ENCODE peak calls at places on chromosomes 1 and 21, in seven cellular contexts. D is uterus; M is OCI-LY7; Y is osteoblast; W is CD8-positive, alpha-beta T cell; R is BJ; Q is Peyer's patch. F is an unnamed sample.
A peak's percentile ranks its signal among the peaks of the same experiment; 100 is the strongest.

GRCh38 chr21:45491623-45492022 is 50.6 kb downstream of the SLC19A1 start:
- DNase-seq in D (no peak), M (no peak), Y (no peak), W (no peak), R (no peak), Q (no peak), F (no peak)

GRCh38 chr1:87449348-87449963 is 120.8 kb downstream of the LMO4 start:
- DNase-seq in D (peak; percentile 25), M (peak; percentile 47), Y (no peak), W (no peak), R (no peak), Q (peak; percentile 68), F (peak; percentile 76)

GRCh38 chr1:100988121-100988520 is 37.5 kb downstream of the DPH5 start:
- DNase-seq in D (no peak), M (no peak), Y (no peak), W (no peak), R (no peak), Q (no peak), F (no peak)

GRCh38 chr1:63662846-63663245 is 69.6 kb downstream of the PGM1 start:
- DNase-seq in D (no peak), M (no peak), Y (no peak), W (no peak), R (no peak), Q (no peak), F (no peak)

GRCh38 chr1:203219171-203219570 is 10.3 kb downstream of the CHIT1 start:
- DNase-seq in D (no peak), M (no peak), Y (no peak), W (no peak), R (no peak), Q (no peak), F (no peak)

GRCh38 chr1:158145173-158145719 is 35.4 kb upstream of the CD1D start:
- DNase-seq in D (peak; percentile 41), M (no peak), Y (no peak), W (no peak), R (peak; percentile 52), Q (no peak), F (no peak)

GRCh38 chr1:202090994-202091393 is 31.7 kb upstream of the GPR37L1 start:
- DNase-seq in D (no peak), M (no peak), Y (peak; percentile 49), W (no peak), R (no peak), Q (no peak), F (no peak)

GRCh38 chr1:90719321-90720136 is 2.4 kb upstream of the BARHL2 start:
- DNase-seq in D (no peak), M (no peak), Y (peak; percentile 80), W (no peak), R (no peak), Q (no peak), F (no peak)

GRCh38 chr1:173187838-173188237 is 19.3 kb downstream of the TNFSF4 start:
- DNase-seq in D (no peak), M (peak; percentile 8), Y (no peak), W (no peak), R (no peak), Q (no peak), F (no peak)

GRCh38 chr1:19169642-19170041 is 40.4 kb downstream of the UBR4 start:
- DNase-seq in D (no peak), M (no peak), Y (peak; percentile 47), W (no peak), R (peak; percentile 29), Q (no peak), F (peak; percentile 64)

GRCh38 chr1:27057801-27058647 is 45.4 kb upstream of the TENT5B start:
- DNase-seq in D (no peak), M (no peak), Y (no peak), W (no peak), R (no peak), Q (no peak), F (no peak)

GRCh38 chr21:38956791-38957571 is 151.3 kb downstream of the ETS2 start:
- DNase-seq in D (peak; percentile 89), M (no peak), Y (no peak), W (no peak), R (no peak), Q (no peak), F (no peak)

GRCh38 chr21:38953516-38953915 is 147.8 kb downstream of the ETS2 start:
- DNase-seq in D (no peak), M (no peak), Y (no peak), W (no peak), R (no peak), Q (no peak), F (no peak)

GRCh38 chr21:38956006-38956405 is 150.3 kb downstream of the ETS2 start:
- DNase-seq in D (no peak), M (no peak), Y (no peak), W (no peak), R (no peak), Q (no peak), F (no peak)

GRCh38 chr21:38954450-38955059 is 148.8 kb downstream of the ETS2 start:
- DNase-seq in D (no peak), M (peak; percentile 3), Y (no peak), W (no peak), R (no peak), Q (no peak), F (no peak)

GRCh38 chr21:38955495-38955894 is 149.8 kb downstream of the ETS2 start:
- DNase-seq in D (no peak), M (no peak), Y (no peak), W (no peak), R (no peak), Q (peak; percentile 87), F (no peak)
- TF ChIP-seq CTCF in D (no peak), M (no peak), Y (no peak), W (no peak), R (no peak), Q (no peak), F (no peak)

DNA sequence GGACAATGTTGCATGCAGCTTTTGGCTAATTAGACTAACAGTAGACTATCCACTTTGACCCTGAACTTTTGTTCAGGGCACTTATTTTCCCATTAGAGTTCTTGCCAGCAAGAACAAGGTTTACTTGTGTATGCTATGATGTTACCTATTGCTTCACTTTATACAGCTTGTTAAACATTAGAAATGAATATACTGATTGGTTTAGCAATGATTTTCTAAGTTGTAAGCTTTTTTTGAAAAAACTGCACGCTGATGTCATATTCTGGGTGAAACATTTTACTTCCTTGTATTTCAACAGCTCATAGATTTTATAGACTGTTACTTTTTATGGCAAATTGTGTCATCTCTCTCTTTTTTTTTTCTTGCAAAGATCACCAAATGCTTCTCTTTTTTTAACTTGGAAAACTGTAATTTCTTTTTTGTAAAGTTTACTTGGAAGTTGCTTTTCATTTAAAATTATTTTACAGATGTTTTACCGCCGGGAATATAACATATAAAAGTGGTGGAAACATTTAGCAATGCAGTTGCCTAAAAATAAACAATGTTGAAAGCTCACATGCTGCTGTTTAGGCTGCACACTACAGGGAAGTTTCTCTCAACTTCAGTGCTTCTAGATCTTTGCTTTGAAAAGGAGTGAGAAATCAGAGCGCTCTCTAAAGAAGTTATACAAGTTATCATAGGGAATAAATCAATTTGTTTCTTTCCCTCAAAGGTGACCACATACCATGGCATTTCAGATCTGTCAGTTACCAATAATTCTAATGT is 215.3 kb upstream of the NFIA start:
- DNase-seq in D (no peak), M (no peak), Y (peak; percentile 61), W (no peak), R (peak; percentile 26), Q (no peak), F (no peak)
- H3K4me3 ChIP-seq in D (no peak overlapping the region), M (no peak overlapping the region), Y (no peak overlapping the region), W (no peak overlapping the region), R (no peak overlapping the region), Q (no peak overlapping the region), F (no peak overlapping the region)

GRCh38 chr1:214643032-214643431 is 40.0 kb downstream of the CENPF start:
- DNase-seq in D (no peak), M (no peak), Y (no peak), W (no peak), R (no peak), Q (no peak), F (no peak)
- H3K36me3 ChIP-seq in D (no peaks in the 10 kb centered on the region), M (peaks cover 100% of the 10 kb centered on the region), Y (peaks cover 16% of the 10 kb centered on the region), W (no peaks in the 10 kb centered on the region), R (no peaks in the 10 kb centered on the region), Q (no peaks in the 10 kb centered on the region), F (peaks cover 4% of the 10 kb centered on the region)

GRCh38 chr1:46218443-46218842 is 15.3 kb downstream of the LURAP1 start:
- DNase-seq in D (no peak), M (no peak), Y (peak; percentile 39), W (no peak), R (no peak), Q (no peak), F (no peak)

GRCh38 chr1:46221749-46222148 is 18.6 kb downstream of the LURAP1 start:
- DNase-seq in D (no peak), M (no peak), Y (no peak), W (no peak), R (no peak), Q (no peak), F (no peak)

GRCh38 chr1:46220808-46221207 is 17.7 kb downstream of the LURAP1 start:
- DNase-seq in D (no peak), M (no peak), Y (no peak), W (no peak), R (no peak), Q (no peak), F (no peak)

GRCh38 chr1:46223472-46223943 is 20.4 kb downstream of the LURAP1 start:
- DNase-seq in D (peak; percentile 74), M (peak; percentile 91), Y (peak; percentile 94), W (peak; percentile 59), R (peak; percentile 49), Q (peak; percentile 86), F (peak; percentile 57)

GRCh38 chr1:46219551-46220520 is 16.7 kb downstream of the LURAP1 start:
- DNase-seq in D (no peak), M (no peak), Y (peak; percentile 63), W (no peak), R (no peak), Q (no peak), F (no peak)
- TF ChIP-seq CTCF in D (no peak), M (no peak), Y (no peak), W (no peak), R (no peak), Q (no peak), F (no peak)

DNA sequence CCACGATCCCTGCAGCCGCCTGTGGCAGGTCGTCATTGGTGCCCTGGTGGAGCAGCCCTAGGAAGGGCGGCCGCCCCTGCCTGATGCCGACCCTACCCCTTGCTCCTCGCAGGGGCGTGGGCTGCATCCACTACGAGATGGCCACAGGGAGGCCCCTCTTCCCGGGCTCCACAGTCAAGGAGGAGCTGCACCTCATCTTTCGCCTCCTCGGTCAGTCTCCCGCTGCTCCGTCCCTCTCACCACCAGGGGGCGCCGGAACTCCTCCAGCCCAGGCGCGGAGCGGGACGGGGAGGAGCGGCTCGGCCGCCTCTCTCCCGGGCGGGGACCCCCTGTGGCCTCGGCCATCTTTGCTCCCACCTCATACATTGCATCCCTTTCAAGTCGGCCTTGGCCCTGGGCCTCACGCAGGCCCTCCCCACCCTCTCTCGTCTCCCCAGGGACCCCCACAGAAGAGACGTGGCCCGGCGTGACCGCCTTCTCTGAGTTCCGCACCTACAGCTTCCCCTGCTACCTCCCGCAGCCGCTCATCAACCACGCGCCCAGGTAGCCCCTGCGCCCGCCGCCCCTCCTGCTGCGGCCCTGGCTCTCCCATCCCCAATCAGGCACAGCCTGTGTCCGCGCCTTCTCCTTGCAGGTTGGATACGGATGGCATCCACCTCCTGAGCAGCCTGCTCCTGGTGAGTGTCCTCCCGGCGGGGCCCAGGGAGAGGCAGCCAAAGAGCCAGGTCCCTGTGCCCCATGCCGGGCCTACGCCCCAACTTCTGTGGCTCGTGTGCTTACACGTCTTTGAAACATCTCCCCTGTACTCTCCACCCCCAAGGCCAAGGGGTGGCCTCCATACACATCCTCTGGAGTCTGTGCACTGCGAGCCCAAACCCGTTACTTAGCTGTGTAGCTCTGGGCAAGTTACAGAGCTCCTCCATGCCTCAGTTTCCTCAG is 24.7 kb downstream of the CDK18 start:
- DNase-seq in D (peak; percentile 79), M (peak; percentile 82), Y (peak; percentile 99), W (peak; percentile 90), R (no peak), Q (peak; percentile 91), F (peak; percentile 65)
- H3K4me3 ChIP-seq in D (peak overlapping the region; percentile 27), M (peak overlapping the region; percentile 50), Y (peak overlapping the region; percentile 52), W (peak overlapping the region; percentile 26), R (peak overlapping the region; percentile 37), Q (no peak overlapping the region), F (peak overlapping the region; percentile 36)